ENCODE peak calls at places on chromosomes 5 and 9, in ten cellular contexts. J is substantia nigra; P is ovary; U is EH; I is adrenal gland; G is NCI-H526; F is kidney; K is stimulated activated CD4-positive, alpha-beta T cell treated with anti-CD3 and anti-CD28 coated beads, TNF-alpha, amount 100 ng/mL, for 4 hours; R is right atrium auricular region; T is effector CD4-positive, alpha-beta T cell. V is an unnamed sample.

GRCh38 chr5:12360218-12360617 is 456.0 kb upstream of the CTNND2 start:
- DNase-seq in J (no peak), P (no peak), U (no peak), I (no peak), G (no peak), F (no peak), K (no peak), R (no peak), T (no peak), V (no peak)

GRCh38 chr9:7613931-7614330 is 185.6 kb downstream of the DMAC1 start:
- DNase-seq in J (no peak), P (no peak), U (no peak), I (no peak), G (no peak), F (no peak), K (no peak), R (no peak), T (no peak), V (no peak)

GRCh38 chr5:168015506-168015905 is 275.9 kb upstream of the WWC1 start:
- DNase-seq in J (no peak), P (no peak), U (peak), I (no peak), G (no peak), F (no peak), K (no peak), R (no peak), T (no peak), V (no peak)

GRCh38 chr9:4517274-4517673 is 27.0 kb downstream of the SLC1A1 start:
- DNase-seq in J (no peak), P (no peak), U (peak), I (no peak), G (no peak), F (no peak), K (no peak), R (no peak), T (no peak), V (no peak)

GRCh38 chr5:132657676-132658382 is at the start of gene IL13:
- DNase-seq in J (no peak), P (no peak), U (no peak), I (no peak), G (no peak), F (no peak), K (no peak), R (no peak), T (no peak), V (no peak)

GRCh38 chr9:128640626-128641025 is 16.0 kb downstream of the DYNC2I2 start:
- DNase-seq in J (no peak), P (no peak), U (no peak), I (no peak), G (no peak), F (no peak), K (no peak), R (no peak), T (no peak), V (no peak)

GRCh38 chr5:143403607-143404415 is at the start of gene NR3C1:
- DNase-seq in J (peak), P (peak), U (peak), I (peak), G (peak), F (peak), K (peak), R (peak), T (peak), V (peak)

GRCh38 chr9:101418518-101419111 is 17.0 kb downstream of the ALDOB start:
- DNase-seq in J (no peak), P (no peak), U (peak), I (no peak), G (no peak), F (no peak), K (no peak), R (no peak), T (no peak), V (no peak)

GRCh38 chr5:159817262-159818029 is 98.8 kb upstream of the ADRA1B start:
- DNase-seq in J (no peak), P (no peak), U (peak), I (no peak), G (no peak), F (no peak), K (no peak), R (peak), T (no peak), V (no peak)

GRCh38 chr5:35954175-35954574 is 15.8 kb upstream of the CAPSL start:
- DNase-seq in J (no peak), P (no peak), U (no peak), I (no peak), G (no peak), F (peak), K (no peak), R (no peak), T (no peak), V (peak)

GRCh38 chr5:73367650-73368049 is 80.9 kb downstream of the FOXD1 start:
- DNase-seq in J (no peak), P (no peak), U (peak), I (no peak), G (no peak), F (no peak), K (no peak), R (no peak), T (no peak), V (no peak)

GRCh38 chr5:168314735-168315411 is 23.4 kb downstream of the WWC1 start:
- DNase-seq in J (no peak), P (no peak), U (peak), I (no peak), G (no peak), F (peak), K (no peak), R (no peak), T (no peak), V (no peak)

GRCh38 chr5:2996687-2997086 is 245.2 kb upstream of the IRX2 start:
- DNase-seq in J (no peak), P (no peak), U (no peak), I (no peak), G (no peak), F (no peak), K (no peak), R (peak), T (no peak), V (no peak)

GRCh38 chr5:135075621-135076585 is 41.9 kb upstream of the PITX1 start:
- DNase-seq in J (no peak), P (no peak), U (no peak), I (no peak), G (no peak), F (peak), K (no peak), R (no peak), T (no peak), V (no peak)